ENCODE peak calls at places on chromosomes 7 and 10, in six cellular contexts. One of them, this sample, is unnamed.

GRCh38 chr10:130432850-130433249 is 296.7 kb downstream of the GLRX3 start:
- DNase-seq in HepG2: no peak
- DNase-seq in K562: no peak
- DNase-seq in SK-N-SH: no peak
- DNase-seq in H1: peak
- DNase-seq in GM12878: no peak
- DNase-seq in this sample: no peak

GRCh38 chr10:17795807-17796596 is 13.1 kb upstream of the MRC1 start:
- DNase-seq in K562: no peak
- DNase-seq in HepG2: no peak
- DNase-seq in GM12878: no peak
- DNase-seq in H1: no peak
- DNase-seq in SK-N-SH: no peak
- DNase-seq in this sample: no peak

GRCh38 chr10:37479469-37479868 is 354.1 kb downstream of the ANKRD30A start:
- DNase-seq in H1: no peak
- DNase-seq in SK-N-SH: no peak
- DNase-seq in HepG2: no peak
- DNase-seq in GM12878: no peak
- DNase-seq in K562: no peak
- DNase-seq in this sample: no peak

GRCh38 chr10:119575506-119575905 is 21.3 kb downstream of the TIAL1 start:
- DNase-seq in H1: no peak
- DNase-seq in HepG2: no peak
- DNase-seq in SK-N-SH: no peak
- DNase-seq in K562: peak
- DNase-seq in GM12878: no peak
- DNase-seq in this sample: no peak

GRCh38 chr10:102220612-102221011 is 5.5 kb upstream of the ELOVL3 start:
- DNase-seq in H1: no peak
- DNase-seq in HepG2: no peak
- DNase-seq in SK-N-SH: no peak
- DNase-seq in K562: no peak
- DNase-seq in GM12878: no peak
- DNase-seq in this sample: no peak

GRCh38 chr10:7577206-7577978 is 89.4 kb downstream of the ITIH5 start:
- DNase-seq in GM12878: no peak
- DNase-seq in H1: no peak
- DNase-seq in SK-N-SH: no peak
- DNase-seq in HepG2: no peak
- DNase-seq in K562: no peak
- DNase-seq in this sample: no peak

GRCh38 chr7:17056491-17057142 is 174.8 kb upstream of the AGR3 start:
- DNase-seq in GM12878: no peak
- DNase-seq in SK-N-SH: no peak
- DNase-seq in HepG2: no peak
- DNase-seq in K562: no peak
- DNase-seq in H1: no peak
- DNase-seq in this sample: no peak

GRCh38 chr10:29555746-29556481 is 78.9 kb downstream of the SVIL start:
- DNase-seq in K562: no peak
- DNase-seq in H1: no peak
- DNase-seq in SK-N-SH: no peak
- DNase-seq in HepG2: no peak
- DNase-seq in GM12878: no peak
- DNase-seq in this sample: no peak

GRCh38 chr10:93580824-93581223 is 14.4 kb downstream of the FFAR4 start:
- DNase-seq in K562: no peak
- DNase-seq in H1: no peak
- DNase-seq in GM12878: no peak
- DNase-seq in SK-N-SH: no peak
- DNase-seq in HepG2: no peak
- DNase-seq in this sample: no peak

GRCh38 chr10:122853665-122854313 is 8.1 kb upstream of the CUZD1 start:
- DNase-seq in H1: no peak
- DNase-seq in SK-N-SH: no peak
- DNase-seq in K562: no peak
- DNase-seq in GM12878: no peak
- DNase-seq in HepG2: no peak
- DNase-seq in this sample: no peak

GRCh38 chr7:45894665-45895062 is 6.4 kb downstream of the IGFBP1 start:
- DNase-seq in K562: no peak
- DNase-seq in SK-N-SH: no peak
- DNase-seq in GM12878: no peak
- DNase-seq in HepG2: no peak
- DNase-seq in H1: no peak
- DNase-seq in this sample: no peak

GRCh38 chr7:117279931-117280525 is 42.8 kb downstream of the WNT2 start:
- DNase-seq in K562: no peak
- DNase-seq in SK-N-SH: no peak
- DNase-seq in HepG2: no peak
- DNase-seq in GM12878: no peak
- DNase-seq in H1: no peak
- DNase-seq in this sample: no peak

GRCh38 chr7:117277576-117277975 is 45.3 kb downstream of the WNT2 start:
- DNase-seq in HepG2: no peak
- DNase-seq in GM12878: no peak
- DNase-seq in K562: no peak
- DNase-seq in SK-N-SH: no peak
- DNase-seq in H1: no peak
- DNase-seq in this sample: no peak

GRCh38 chr7:117274951-117275350 is 47.9 kb downstream of the WNT2 start:
- DNase-seq in SK-N-SH: no peak
- DNase-seq in GM12878: no peak
- DNase-seq in K562: no peak
- DNase-seq in H1: no peak
- DNase-seq in HepG2: no peak
- DNase-seq in this sample: no peak

GRCh38 chr7:117279203-117279602 is 43.7 kb downstream of the WNT2 start:
- DNase-seq in H1: no peak
- DNase-seq in HepG2: no peak
- DNase-seq in K562: peak
- DNase-seq in SK-N-SH: no peak
- DNase-seq in GM12878: no peak
- DNase-seq in this sample: no peak

GRCh38 chr7:117278040-117278439 is 44.8 kb downstream of the WNT2 start:
- DNase-seq in SK-N-SH: no peak
- DNase-seq in H1: no peak
- DNase-seq in K562: no peak
- DNase-seq in HepG2: no peak
- DNase-seq in GM12878: no peak
- DNase-seq in this sample: no peak
- TF ChIP-seq GABPA in SK-N-SH: no peak
- TF ChIP-seq GABPA in H1: no peak
- TF ChIP-seq GABPA in K562: no peak
- TF ChIP-seq GABPA in HepG2: no peak
- TF ChIP-seq GABPA in GM12878: no peak
- TF ChIP-seq GABPA in this sample: no peak

GRCh38 chr10:78613132-78613531 is 455.6 kb upstream of the ZMIZ1 start:
- DNase-seq in GM12878: no peak
- DNase-seq in SK-N-SH: no peak
- DNase-seq in H1: no peak
- DNase-seq in K562: no peak
- DNase-seq in HepG2: no peak
- DNase-seq in this sample: no peak

GRCh38 chr10:78614744-78615143 is 454.0 kb upstream of the ZMIZ1 start:
- DNase-seq in K562: no peak
- DNase-seq in H1: no peak
- DNase-seq in HepG2: no peak
- DNase-seq in GM12878: no peak
- DNase-seq in SK-N-SH: no peak
- DNase-seq in this sample: no peak

GRCh38 chr10:78618050-78618449 is 450.7 kb upstream of the ZMIZ1 start:
- DNase-seq in HepG2: no peak
- DNase-seq in GM12878: no peak
- DNase-seq in H1: no peak
- DNase-seq in K562: no peak
- DNase-seq in SK-N-SH: no peak
- DNase-seq in this sample: no peak

GRCh38 chr10:78617633-78618032 is 451.1 kb upstream of the ZMIZ1 start:
- DNase-seq in HepG2: no peak
- DNase-seq in K562: no peak
- DNase-seq in GM12878: no peak
- DNase-seq in SK-N-SH: no peak
- DNase-seq in H1: no peak
- DNase-seq in this sample: no peak

GRCh38 chr10:78614267-78614666 is 454.5 kb upstream of the ZMIZ1 start:
- DNase-seq in HepG2: no peak
- DNase-seq in GM12878: no peak
- DNase-seq in H1: no peak
- DNase-seq in K562: no peak
- DNase-seq in SK-N-SH: no peak
- DNase-seq in this sample: no peak
- TF ChIP-seq GABPA in HepG2: no peak
- TF ChIP-seq GABPA in GM12878: no peak
- TF ChIP-seq GABPA in H1: no peak
- TF ChIP-seq GABPA in K562: no peak
- TF ChIP-seq GABPA in SK-N-SH: no peak
- TF ChIP-seq GABPA in this sample: no peak

GRCh38 chr7:128454808-128455555 is 696 bp upstream of the HILPDA start:
- DNase-seq in GM12878: no peak
- DNase-seq in H1: no peak
- DNase-seq in SK-N-SH: no peak
- DNase-seq in HepG2: no peak
- DNase-seq in K562: no peak
- DNase-seq in this sample: no peak
- TF ChIP-seq GABPA in GM12878: no peak
- TF ChIP-seq GABPA in H1: no peak
- TF ChIP-seq GABPA in SK-N-SH: no peak
- TF ChIP-seq GABPA in HepG2: no peak
- TF ChIP-seq GABPA in K562: no peak
- TF ChIP-seq GABPA in this sample: no peak

DNA sequence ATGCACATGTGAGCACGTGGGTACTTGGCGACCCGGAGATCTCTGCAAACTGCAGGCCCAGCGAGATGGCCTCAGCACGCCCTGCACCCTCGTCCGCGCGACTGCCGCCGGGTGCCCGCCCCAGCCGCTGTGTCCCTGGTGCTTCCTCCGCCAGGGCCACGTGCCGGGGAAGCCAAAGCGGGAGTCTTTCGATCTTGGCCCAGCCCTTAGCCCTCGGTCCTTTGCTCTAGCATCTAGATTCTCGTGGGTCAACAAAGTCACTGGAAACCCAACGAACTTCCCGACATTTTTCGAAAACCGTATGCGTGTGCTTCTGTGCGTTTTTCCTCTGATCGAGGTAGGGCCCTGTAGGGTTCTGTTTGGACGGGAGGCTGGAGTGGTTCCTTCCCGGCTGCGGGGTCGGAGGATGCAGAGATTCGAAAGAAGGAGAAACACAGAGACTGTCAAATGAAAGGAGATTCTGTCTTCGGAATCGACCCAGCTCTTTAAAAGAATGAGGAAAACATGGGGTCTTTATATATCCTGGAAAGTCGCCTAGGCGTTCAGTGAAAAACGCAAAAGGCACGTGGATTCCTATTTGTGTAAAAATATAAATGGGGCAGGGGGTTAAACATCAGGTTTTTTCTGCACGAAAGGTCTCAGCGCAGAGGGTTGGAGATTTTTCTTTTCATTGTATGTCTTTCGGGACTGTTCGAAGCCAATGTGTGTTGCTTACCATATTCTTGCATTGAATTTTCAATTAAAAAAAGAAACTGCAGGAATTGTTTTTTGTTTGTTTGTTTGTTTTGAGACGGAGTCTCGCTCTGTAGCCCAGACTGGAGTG is 169.5 kb downstream of the UBE2H start:
- DNase-seq in K562: no peak
- DNase-seq in GM12878: no peak
- DNase-seq in H1: no peak
- DNase-seq in HepG2: no peak
- DNase-seq in SK-N-SH: peak
- DNase-seq in this sample: no peak
- TF ChIP-seq GABPA in K562: no peak
- TF ChIP-seq GABPA in GM12878: no peak
- TF ChIP-seq GABPA in H1: no peak
- TF ChIP-seq GABPA in HepG2: no peak
- TF ChIP-seq GABPA in SK-N-SH: no peak
- TF ChIP-seq GABPA in this sample: no peak

DNA sequence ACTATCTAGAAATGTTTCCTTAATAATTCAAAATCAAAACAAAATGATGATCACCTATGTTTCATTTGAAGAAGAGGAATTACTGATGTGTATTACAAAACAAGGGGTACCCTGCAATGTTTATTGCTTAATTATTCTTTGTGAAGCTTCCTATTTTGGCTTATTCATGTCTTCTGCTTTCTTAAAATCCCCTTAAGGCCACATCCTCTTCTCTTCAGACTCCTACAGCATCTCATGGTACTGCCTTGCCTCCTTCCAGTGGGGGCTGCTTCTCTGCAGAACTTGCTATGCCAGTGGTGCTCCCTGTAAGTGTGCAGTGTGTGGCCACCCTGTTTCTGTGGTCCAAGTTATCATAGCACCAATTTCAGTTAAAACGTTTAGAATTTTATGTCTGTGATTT is 35.0 kb downstream of the CCDC146 start:
- DNase-seq in SK-N-SH: no peak
- DNase-seq in HepG2: no peak
- DNase-seq in H1: no peak
- DNase-seq in K562: no peak
- DNase-seq in GM12878: peak
- DNase-seq in this sample: peak
- TF ChIP-seq GABPA in SK-N-SH: no peak
- TF ChIP-seq GABPA in HepG2: no peak
- TF ChIP-seq GABPA in H1: no peak
- TF ChIP-seq GABPA in K562: no peak
- TF ChIP-seq GABPA in GM12878: no peak
- TF ChIP-seq GABPA in this sample: no peak

DNA sequence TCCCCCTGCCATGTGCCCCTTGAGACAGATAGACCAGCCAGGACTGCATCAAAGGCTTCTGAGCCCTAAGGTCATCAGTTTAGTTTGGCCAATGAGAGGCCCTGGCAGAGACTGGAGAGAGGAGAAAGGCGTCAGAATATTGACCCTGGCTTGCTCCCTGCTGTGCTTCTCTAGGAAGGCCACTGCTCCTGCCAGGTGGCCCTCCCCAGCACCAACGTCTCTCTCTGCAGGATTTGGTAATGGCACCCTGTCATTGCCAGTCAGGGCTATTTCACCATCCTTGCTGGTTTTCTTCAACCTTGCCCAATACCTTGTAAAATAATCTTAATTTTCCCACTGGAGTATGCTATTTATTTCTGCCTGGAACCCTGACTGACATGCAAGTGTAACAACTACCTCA is 38.8 kb upstream of the ZRANB1 start:
- DNase-seq in SK-N-SH: no peak
- DNase-seq in HepG2: no peak
- DNase-seq in H1: no peak
- DNase-seq in GM12878: no peak
- DNase-seq in K562: no peak
- DNase-seq in this sample: no peak
- TF ChIP-seq GABPA in SK-N-SH: no peak
- TF ChIP-seq GABPA in HepG2: no peak
- TF ChIP-seq GABPA in H1: no peak
- TF ChIP-seq GABPA in GM12878: no peak
- TF ChIP-seq GABPA in K562: no peak
- TF ChIP-seq GABPA in this sample: no peak